ENCODE peak calls at places on chromosomes 16 and 17, in eight cellular contexts. F, G, T, K, E, V, X and Q are unnamed samples.

GRCh38 chr17:6569391-6570302 is 13.3 kb upstream of the PITPNM3 start:
- DNase-seq in F (no peak), E (no peak), X (no peak), T (no peak), K (no peak), G (no peak), V (no peak), Q (peak)

GRCh38 chr16:55021595-55022475 is 91.2 kb downstream of the IRX5 start:
- DNase-seq in T (peak), F (no peak), E (no peak), V (peak), G (no peak), X (peak), K (no peak), Q (no peak)

GRCh38 chr16:75307506-75307905 is 56.1 kb upstream of the BCAR1 start:
- DNase-seq in E (no peak), G (no peak), T (no peak), V (no peak), K (no peak), F (no peak), X (no peak), Q (no peak)

GRCh38 chr17:21167303-21167702 is 40.5 kb downstream of the DHRS7B start:
- DNase-seq in E (no peak), V (no peak), K (peak), G (no peak), X (no peak), T (no peak), F (peak), Q (no peak)

GRCh38 chr17:81424613-81425017 is 29.4 kb downstream of the BAHCC1 start:
- DNase-seq in T (no peak), X (no peak), V (no peak), K (no peak), F (no peak), G (no peak), E (no peak), Q (no peak)

GRCh38 chr16:87721622-87722565 is 43.9 kb downstream of the KLHDC4 start:
- DNase-seq in E (no peak), T (no peak), V (no peak), X (no peak), K (no peak), F (no peak), G (no peak), Q (no peak)

GRCh38 chr16:57837305-57838125 is 35.2 kb upstream of the KIFC3 start:
- DNase-seq in K (no peak), V (no peak), T (no peak), F (no peak), X (no peak), E (no peak), G (no peak), Q (no peak)

GRCh38 chr16:58222532-58223316 is 24.8 kb upstream of the CSNK2A2 start:
- DNase-seq in K (peak), G (peak), T (no peak), V (no peak), F (no peak), E (no peak), X (peak), Q (no peak)

GRCh38 chr16:9908613-9909012 is 273.6 kb downstream of the GRIN2A start:
- DNase-seq in E (no peak), K (no peak), V (no peak), F (peak), G (peak), X (no peak), T (no peak), Q (no peak)

GRCh38 chr16:52584354-52584840 is 37.5 kb upstream of the TOX3 start:
- DNase-seq in E (no peak), F (no peak), G (no peak), K (no peak), T (no peak), X (no peak), V (no peak), Q (no peak)

GRCh38 chr17:40303009-40303657 is 5.8 kb upstream of the RARA start:
- DNase-seq in F (no peak), T (peak), V (no peak), X (peak), E (no peak), G (peak), K (peak), Q (no peak)

GRCh38 chr17:64357191-64357981 is 33.3 kb downstream of the PECAM1 start:
- DNase-seq in E (no peak), F (no peak), K (peak), G (peak), T (peak), V (peak), X (peak), Q (no peak)

GRCh38 chr16:19872179-19872863 is 12.3 kb downstream of the GPRC5B start:
- DNase-seq in V (no peak), F (no peak), X (no peak), G (no peak), E (no peak), K (no peak), T (no peak), Q (no peak)

GRCh38 chr17:80761421-80761871 is 216.8 kb downstream of the RPTOR start:
- DNase-seq in E (no peak), T (no peak), F (no peak), V (no peak), K (peak), G (no peak), X (peak), Q (peak)

GRCh38 chr16:48622456-48623303 is 12.7 kb upstream of the N4BP1 start:
- DNase-seq in X (no peak), G (no peak), F (peak), E (no peak), K (no peak), V (no peak), T (peak), Q (peak)

GRCh38 chr16:88391497-88391850 is 8.7 kb downstream of the ZNF469 start:
- DNase-seq in T (no peak), E (no peak), G (no peak), K (no peak), X (no peak), F (no peak), V (no peak), Q (no peak)

GRCh38 chr16:14334366-14335105 is 263.4 kb downstream of the MRTFB start:
- DNase-seq in G (no peak), T (no peak), K (no peak), E (no peak), X (peak), F (no peak), V (no peak), Q (no peak)

GRCh38 chr17:50719924-50720805 is 762 bp downstream of the LUC7L3 start:
- DNase-seq in V (no peak), X (no peak), F (no peak), T (no peak), K (no peak), E (no peak), G (no peak), Q (no peak)

GRCh38 chr16:47779201-47780016 is 318.3 kb downstream of the PHKB start:
- DNase-seq in T (no peak), K (peak), E (no peak), G (no peak), X (peak), V (no peak), F (no peak), Q (no peak)

GRCh38 chr17:75048396-75048933 is 1.4 kb downstream of the KCTD2 start:
- DNase-seq in V (peak), F (no peak), X (peak), K (peak), T (no peak), E (no peak), G (peak), Q (no peak)

GRCh38 chr17:79968116-79968515 is 67.6 kb downstream of the TBC1D16 start:
- DNase-seq in X (no peak), E (no peak), T (peak), V (peak), G (no peak), F (no peak), K (no peak), Q (no peak)

GRCh38 chr17:17840751-17841591 is 4.2 kb upstream of the SREBF1 start:
- DNase-seq in K (peak), X (peak), F (no peak), E (no peak), V (peak), T (no peak), G (no peak), Q (no peak)

GRCh38 chr17:65572581-65573282 is 11.3 kb upstream of the AXIN2 start:
- DNase-seq in G (no peak), X (no peak), K (no peak), V (no peak), T (no peak), E (no peak), F (no peak), Q (no peak)

GRCh38 chr17:65572186-65572580 is 10.7 kb upstream of the AXIN2 start:
- DNase-seq in V (no peak), T (no peak), X (no peak), F (no peak), K (no peak), G (no peak), E (no peak), Q (no peak)

GRCh38 chr17:65573283-65573603 is 11.8 kb upstream of the AXIN2 start:
- DNase-seq in G (no peak), V (no peak), E (no peak), X (no peak), T (no peak), F (no peak), K (no peak), Q (no peak)

GRCh38 chr17:65576939-65577338 is 15.5 kb upstream of the AXIN2 start:
- DNase-seq in X (no peak), E (no peak), T (no peak), K (no peak), F (no peak), G (no peak), V (no peak), Q (no peak)
- TF ChIP-seq CTCF in X (no peak), E (no peak), T (no peak), K (no peak), F (no peak), G (no peak), V (no peak), Q (no peak)

GRCh38 chr16:56532714-56533113 is 12.9 kb upstream of the BBS2 start:
- DNase-seq in T (peak), G (no peak), F (no peak), X (no peak), K (no peak), V (no peak), E (no peak), Q (no peak)
- TF ChIP-seq CTCF in T (no peak), G (no peak), F (no peak), X (no peak), K (no peak), V (no peak), E (no peak), Q (peak)

GRCh38 chr16:80016689-80017088 is 416.2 kb upstream of the MAF start:
- DNase-seq in X (no peak), K (no peak), G (no peak), F (no peak), E (no peak), V (no peak), T (no peak), Q (no peak)
- TF ChIP-seq CTCF in X (no peak), K (no peak), G (no peak), F (no peak), E (no peak), V (no peak), T (no peak), Q (no peak)

DNA sequence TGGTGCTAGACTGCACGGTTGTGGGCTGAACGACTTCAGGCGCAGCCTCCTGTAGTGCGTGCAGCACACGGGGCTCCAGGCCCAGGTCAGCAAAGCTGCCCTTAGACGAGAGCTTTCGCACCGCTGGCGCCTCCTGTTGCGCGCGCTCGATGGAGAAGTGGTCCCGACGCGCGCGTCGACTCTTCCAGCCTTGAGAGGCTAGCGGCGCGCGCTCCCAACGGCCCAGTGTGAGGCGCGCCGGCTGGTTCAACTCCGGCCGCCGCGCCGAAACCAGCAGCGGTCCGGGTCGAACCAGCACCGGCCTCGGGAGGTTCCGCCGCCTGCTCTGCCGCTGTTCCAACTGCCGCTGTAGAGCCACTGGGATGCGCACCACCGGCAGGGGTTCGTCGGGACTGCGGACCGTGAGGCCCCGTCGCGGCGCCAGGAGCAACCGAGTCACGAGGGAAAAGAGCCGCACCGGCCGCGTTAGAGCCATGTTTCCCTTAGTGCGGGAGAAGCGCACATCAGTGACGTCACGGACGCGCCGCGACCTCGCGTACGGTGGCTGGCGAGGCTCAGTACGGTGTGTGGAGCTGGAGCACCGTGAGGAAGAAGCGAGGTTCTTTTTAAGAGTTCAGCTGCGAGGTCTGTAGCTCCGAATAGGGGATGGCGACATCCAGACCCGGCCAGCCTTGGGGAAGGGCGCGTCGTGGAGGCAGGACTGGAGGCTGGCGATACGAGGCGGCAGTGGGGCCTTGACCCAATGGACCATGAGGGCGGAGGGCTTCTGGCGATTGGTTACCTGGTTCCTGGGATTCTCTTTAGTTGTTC is at the start of the genes DDX28 and DUS2:
- DNase-seq in X (peak), T (peak), K (peak), G (peak), V (peak), E (peak), F (peak), Q (peak)
- TF ChIP-seq CTCF in X (no peak), T (no peak), K (no peak), G (no peak), V (no peak), E (no peak), F (no peak), Q (no peak)

DNA sequence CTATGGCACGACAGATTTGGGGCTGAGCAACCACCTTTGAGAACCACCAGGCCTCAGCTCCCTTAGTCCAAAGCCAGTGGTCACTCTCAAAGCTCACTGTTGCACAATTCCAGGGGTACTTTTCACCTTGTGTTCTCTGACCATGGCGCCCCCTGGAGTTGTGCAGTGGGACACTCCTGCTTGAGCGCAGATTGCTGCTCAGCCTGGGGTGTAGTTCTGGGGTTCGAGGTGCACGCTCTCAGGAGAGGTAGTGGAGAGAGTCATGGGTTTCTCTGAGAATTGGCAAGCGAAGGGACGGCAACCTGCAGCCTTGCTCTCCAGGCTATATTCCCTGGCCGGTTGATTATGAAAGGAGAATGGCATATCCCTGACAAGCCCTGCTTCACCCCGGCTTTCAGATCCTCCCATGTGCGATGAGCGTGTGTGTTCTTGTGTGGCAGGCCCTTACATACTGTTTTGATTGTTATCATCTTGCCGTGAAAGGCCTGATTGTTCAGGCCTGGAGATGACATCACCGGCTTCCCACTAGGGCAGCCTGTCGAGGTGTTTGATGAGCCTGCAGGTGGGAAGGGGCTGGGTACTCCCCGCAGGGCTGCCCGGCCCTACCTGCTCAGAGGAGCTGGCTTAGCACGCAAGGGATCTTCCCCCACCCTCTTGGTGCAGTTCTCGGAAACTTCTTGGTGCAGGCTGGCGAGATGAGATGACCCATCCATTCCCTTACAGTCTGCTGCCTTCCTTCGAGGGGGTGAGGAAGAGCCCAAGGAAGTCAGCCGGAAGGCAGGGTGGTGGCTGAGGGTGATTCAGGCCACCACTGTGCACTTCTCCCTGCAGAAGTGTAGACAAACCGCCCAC is 431.2 kb downstream of the SLC39A11 start:
- DNase-seq in K (no peak), G (peak), V (no peak), X (no peak), E (peak), T (no peak), F (peak), Q (no peak)
- TF ChIP-seq CTCF in K (no peak), G (no peak), V (no peak), X (peak), E (no peak), T (no peak), F (peak), Q (peak)